ENCODE peak calls at places on chromosome 18, in six cellular contexts. R is ovary, M is tibial artery, F is WTC11, G is left ventricle myocardium inferior, A is fibroblast of lung. C is an unnamed sample.

GRCh38 chr18:63290456-63291200 is 28.9 kb downstream of the BCL2 start:
- DNase-seq in R (no peak), M (no peak), F (no peak), G (no peak), A (no peak), C (no peak)

GRCh38 chr18:78582131-78582789 is 397.4 kb upstream of the SALL3 start:
- DNase-seq in R (no peak), M (no peak), F (no peak), G (no peak), A (no peak), C (no peak)

GRCh38 chr18:53131001-53131400 is 791.0 kb downstream of the DCC start:
- DNase-seq in R (no peak), M (no peak), F (no peak), G (no peak), A (no peak), C (no peak)

GRCh38 chr18:50080932-50081560 is 113.9 kb downstream of the MYO5B start:
- DNase-seq in R (no peak), M (no peak), F (no peak), G (no peak), A (no peak), C (no peak)

GRCh38 chr18:36702398-36703010 is 126.3 kb downstream of the TPGS2 start:
- DNase-seq in R (no peak), M (peak), F (no peak), G (no peak), A (no peak), C (no peak)

GRCh38 chr18:24763765-24764548 is 303.5 kb downstream of the HRH4 start:
- DNase-seq in R (peak), M (peak), F (no peak), G (peak), A (peak), C (no peak)

GRCh38 chr18:42574871-42575270 is 540.6 kb downstream of the RIT2 start:
- DNase-seq in R (no peak), M (no peak), F (no peak), G (no peak), A (no peak), C (no peak)

GRCh38 chr18:5728566-5728965 is 166.8 kb downstream of the TMEM200C start:
- DNase-seq in R (no peak), M (no peak), F (no peak), G (no peak), A (no peak), C (no peak)

GRCh38 chr18:24055009-24055804 is 40.7 kb downstream of the TTC39C start:
- DNase-seq in R (no peak), M (no peak), F (no peak), G (no peak), A (no peak), C (no peak)

GRCh38 chr18:50203801-50204604 is 9.1 kb upstream of the MYO5B start:
- DNase-seq in R (no peak), M (no peak), F (peak), G (no peak), A (peak), C (no peak)

GRCh38 chr18:66136039-66136438 is 385.2 kb downstream of the CDH7 start:
- DNase-seq in R (no peak), M (no peak), F (no peak), G (no peak), A (no peak), C (no peak)

GRCh38 chr18:13530879-13531387 is 195.4 kb downstream of the FAM210A start:
- DNase-seq in R (no peak), M (peak), F (peak), G (peak), A (peak), C (no peak)

GRCh38 chr18:74453011-74453571 is 4.0 kb downstream of the DIPK1C start:
- DNase-seq in R (no peak), M (no peak), F (no peak), G (no peak), A (no peak), C (no peak)

GRCh38 chr18:68826111-68826510 is 28.2 kb downstream of the CCDC102B start:
- DNase-seq in R (no peak), M (peak), F (no peak), G (no peak), A (no peak), C (no peak)

GRCh38 chr18:80108122-80108536 is 933 bp upstream of the ADNP2 start:
- DNase-seq in R (peak), M (no peak), F (no peak), G (no peak), A (no peak), C (no peak)

GRCh38 chr18:50715919-50716318 is 103.9 kb downstream of the MRO start:
- DNase-seq in R (no peak), M (no peak), F (no peak), G (no peak), A (no peak), C (no peak)

GRCh38 chr18:31819106-31819924 is 58.6 kb upstream of the SLC25A52 start:
- DNase-seq in R (no peak), M (no peak), F (no peak), G (no peak), A (peak), C (no peak)

GRCh38 chr18:3910507-3910906 is 460.5 kb downstream of the TGIF1 start:
- DNase-seq in R (no peak), M (no peak), F (no peak), G (no peak), A (no peak), C (no peak)

GRCh38 chr18:12744103-12744502 is 41.3 kb downstream of the PSMG2 start:
- DNase-seq in R (no peak), M (no peak), F (no peak), G (no peak), A (peak), C (no peak)

GRCh38 chr18:58225101-58225500 is 181.1 kb downstream of the NEDD4L start:
- DNase-seq in R (no peak), M (no peak), F (no peak), G (no peak), A (no peak), C (no peak)

GRCh38 chr18:40402052-40402451 is 1553.0 kb upstream of the PIK3C3 start:
- DNase-seq in R (no peak), M (no peak), F (no peak), G (no peak), A (no peak), C (no peak)

GRCh38 chr18:23868341-23868740 is 146.2 kb upstream of the TTC39C start:
- DNase-seq in R (no peak), M (no peak), F (no peak), G (no peak), A (no peak), C (no peak)

GRCh38 chr18:2629003-2629402 is 26.5 kb upstream of the SMCHD1 start:
- DNase-seq in R (no peak), M (no peak), F (no peak), G (no peak), A (no peak), C (no peak)

GRCh38 chr18:596288-596881 is 403 bp upstream of the CLUL1 start:
- DNase-seq in R (peak), M (no peak), F (peak), G (no peak), A (no peak), C (no peak)

GRCh38 chr18:59629894-59630293 is 67.3 kb downstream of the CCBE1 start:
- DNase-seq in R (no peak), M (peak), F (no peak), G (peak), A (peak), C (no peak)

GRCh38 chr18:55261253-55261652 is 302.0 kb upstream of the CCDC68 start:
- DNase-seq in R (no peak), M (no peak), F (no peak), G (no peak), A (no peak), C (no peak)

GRCh38 chr18:8260319-8260718 is 348.9 kb upstream of the RAB12 start:
- DNase-seq in R (no peak), M (no peak), F (no peak), G (no peak), A (no peak), C (no peak)

GRCh38 chr18:32138332-32138731 is 46.7 kb downstream of the RNF138 start:
- DNase-seq in R (no peak), M (no peak), F (no peak), G (no peak), A (no peak), C (no peak)

GRCh38 chr18:35526476-35527120 is 28.8 kb upstream of the INO80C start:
- DNase-seq in R (no peak), M (no peak), F (no peak), G (no peak), A (peak), C (no peak)

GRCh38 chr18:68796936-68797690 is 767 bp upstream of the CCDC102B start:
- DNase-seq in R (no peak), M (no peak), F (no peak), G (peak), A (peak), C (no peak)

GRCh38 chr18:63683152-63683551 is 19.6 kb upstream of the SERPINB11 start:
- DNase-seq in R (no peak), M (no peak), F (peak), G (no peak), A (peak), C (no peak)

GRCh38 chr18:812673-813404 is 797 bp upstream of the YES1 start:
- DNase-seq in R (peak), M (peak), F (peak), G (peak), A (peak), C (no peak)

GRCh38 chr18:29083545-29083944 is 906.6 kb upstream of the CDH2 start:
- DNase-seq in R (no peak), M (peak), F (no peak), G (no peak), A (no peak), C (no peak)

GRCh38 chr18:45792551-45793294 is 32.8 kb upstream of the SIGLEC15 start:
- DNase-seq in R (no peak), M (no peak), F (no peak), G (no peak), A (peak), C (no peak)

GRCh38 chr18:76306685-76307292 is 188.3 kb downstream of the ZNF516 start:
- DNase-seq in R (no peak), M (no peak), F (peak), G (no peak), A (no peak), C (no peak)
- TF ChIP-seq CTCF in R (no peak), M (no peak), F (peak), G (no peak), A (no peak), C (no peak)

GRCh38 chr18:44075038-44075437 is 605.6 kb upstream of the SETBP1 start:
- DNase-seq in R (no peak), M (no peak), F (no peak), G (no peak), A (peak), C (no peak)
- TF ChIP-seq CTCF in R (no peak), M (no peak), F (no peak), G (no peak), A (no peak), C (no peak)

GRCh38 chr18:25915907-25916306 is 174.5 kb downstream of the SS18 start:
- DNase-seq in R (no peak), M (no peak), F (no peak), G (no peak), A (no peak), C (no peak)
- TF ChIP-seq CTCF in R (no peak), M (no peak), F (peak), G (no peak), A (no peak), C (peak)

DNA sequence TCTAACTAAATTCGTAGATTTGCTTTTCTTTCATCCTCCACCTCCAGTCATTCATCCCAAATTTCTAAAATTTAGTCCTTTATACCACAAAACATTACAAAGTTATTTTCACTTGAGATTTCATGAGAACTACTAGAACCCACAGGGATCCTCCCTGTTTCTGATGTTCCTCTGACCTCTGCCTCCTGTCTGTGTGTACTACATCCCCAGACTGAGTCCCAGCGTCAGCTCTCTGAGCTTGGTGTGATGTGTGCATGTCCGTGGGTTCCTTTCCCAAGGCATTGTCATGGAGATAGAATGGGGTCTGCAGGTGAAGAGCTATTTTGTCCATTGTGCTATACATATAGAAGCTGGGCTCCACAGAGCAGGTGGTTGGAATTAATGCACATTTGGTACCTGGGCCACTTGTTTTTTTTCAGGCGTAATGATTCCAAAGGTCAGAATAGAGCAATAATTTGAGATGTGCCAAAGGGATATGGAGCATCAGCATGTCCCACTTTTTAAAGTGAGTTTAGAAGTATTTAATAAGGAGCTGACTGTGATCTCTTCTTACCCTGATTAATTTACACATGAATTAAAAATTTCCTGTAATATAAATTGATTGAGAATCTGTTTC is 151.2 kb upstream of the BOD1L2 start:
- DNase-seq in R (no peak), M (no peak), F (no peak), G (no peak), A (no peak), C (no peak)
- TF ChIP-seq CTCF in R (no peak), M (no peak), F (no peak), G (no peak), A (no peak), C (no peak)

GRCh38 chr18:22026362-22026761 is 143.0 kb upstream of the GATA6 start:
- DNase-seq in R (peak), M (no peak), F (no peak), G (no peak), A (no peak), C (no peak)

GRCh38 chr18:22024924-22025323 is 144.5 kb upstream of the GATA6 start:
- DNase-seq in R (no peak), M (no peak), F (no peak), G (no peak), A (no peak), C (no peak)

GRCh38 chr18:22031581-22031980 is 137.8 kb upstream of the GATA6 start:
- DNase-seq in R (no peak), M (no peak), F (no peak), G (no peak), A (peak), C (no peak)

GRCh38 chr18:22021701-22022100 is 147.7 kb upstream of the GATA6 start:
- DNase-seq in R (no peak), M (no peak), F (no peak), G (no peak), A (no peak), C (no peak)

GRCh38 chr18:22026889-22027288 is 142.5 kb upstream of the GATA6 start:
- DNase-seq in R (no peak), M (no peak), F (no peak), G (no peak), A (no peak), C (no peak)
- TF ChIP-seq CTCF in R (no peak), M (no peak), F (no peak), G (no peak), A (no peak), C (no peak)

GRCh38 chr18:38790786-38791185 is 1225.2 kb upstream of the CELF4 start:
- DNase-seq in R (no peak), M (no peak), F (no peak), G (no peak), A (no peak), C (no peak)

GRCh38 chr18:38790303-38790702 is 1224.7 kb upstream of the CELF4 start:
- DNase-seq in R (no peak), M (no peak), F (peak), G (no peak), A (no peak), C (no peak)
- TF ChIP-seq CTCF in R (no peak), M (no peak), F (peak), G (peak), A (no peak), C (no peak)

GRCh38 chr18:27213123-27213717 is 28.1 kb upstream of the CHST9 start:
- DNase-seq in R (no peak), M (no peak), F (no peak), G (no peak), A (no peak), C (no peak)
- TF ChIP-seq CTCF in R (no peak), M (no peak), F (no peak), G (no peak), A (no peak), C (no peak)

GRCh38 chr18:48445540-48445939 is 36.4 kb upstream of the ZBTB7C start:
- DNase-seq in R (peak), M (peak), F (peak), G (peak), A (peak), C (no peak)
- TF ChIP-seq CTCF in R (peak), M (peak), F (peak), G (peak), A (peak), C (peak)